ENCODE peak calls at places on chromosome 3, in four cellular contexts. I is tibial artery, M is endothelial cell, J is uterus. W is an unnamed sample.

GRCh38 chr3:183629546-183630301 is 5.7 kb upstream of the KLHL24 start:
- DNase-seq in M (no peak), I (no peak), J (no peak), W (no peak)

GRCh38 chr3:150589759-150590158 is 13.4 kb upstream of the SELENOT start:
- DNase-seq in I (no peak), J (no peak), M (no peak), W (no peak)

GRCh38 chr3:171827385-171827784 is 15.8 kb upstream of the TMEM212 start:
- DNase-seq in M (no peak), J (no peak), I (no peak), W (no peak)

GRCh38 chr3:10137178-10137577 is 4.4 kb upstream of the VHL start:
- DNase-seq in I (no peak), M (no peak), J (no peak), W (peak)

GRCh38 chr3:194775266-194775665 is 89.6 kb downstream of the FAM43A start:
- DNase-seq in M (no peak), I (no peak), J (no peak), W (no peak)

GRCh38 chr3:177463863-177464262 is 266.6 kb upstream of the TBL1XR1 start:
- DNase-seq in J (no peak), M (no peak), I (no peak), W (peak)

GRCh38 chr3:57397175-57398026 is 104.9 kb upstream of the ASB14 start:
- DNase-seq in J (peak), M (peak), I (no peak), W (peak)

GRCh38 chr3:187873843-187874242 is 128.6 kb upstream of the BCL6 start:
- DNase-seq in J (no peak), I (no peak), M (no peak), W (no peak)

GRCh38 chr3:72582211-72582878 is 265.9 kb downstream of the SHQ1 start:
- DNase-seq in M (no peak), J (no peak), I (no peak), W (no peak)

GRCh38 chr3:43534676-43535075 is 87.1 kb downstream of the ANO10 start:
- DNase-seq in M (no peak), J (no peak), I (no peak), W (no peak)

GRCh38 chr3:43048470-43048869 is 57.4 kb downstream of the POMGNT2 start:
- DNase-seq in J (no peak), M (no peak), I (no peak), W (no peak)

GRCh38 chr3:129271674-129272073 is 7.0 kb upstream of the HMCES start:
- DNase-seq in M (no peak), J (no peak), I (no peak), W (no peak)

GRCh38 chr3:43542328-43543043 is 79.3 kb downstream of the ANO10 start:
- DNase-seq in J (no peak), M (no peak), I (no peak), W (no peak)

GRCh38 chr3:19016846-19017245 is 131.5 kb upstream of the KCNH8 start:
- DNase-seq in M (no peak), I (no peak), J (no peak), W (no peak)

GRCh38 chr3:7015683-7016440 is 154.9 kb downstream of the GRM7 start:
- DNase-seq in J (no peak), I (no peak), M (no peak), W (no peak)

GRCh38 chr3:123773681-123774431 is 110.3 kb downstream of the MYLK start:
- DNase-seq in J (peak), M (no peak), I (peak), W (no peak)

GRCh38 chr3:50651875-50652529 is 22.7 kb upstream of the DOCK3 start:
- DNase-seq in I (no peak), M (no peak), J (no peak), W (no peak)

GRCh38 chr3:188830955-188831354 is 340.8 kb upstream of the TPRG1 start:
- DNase-seq in J (no peak), M (no peak), I (no peak), W (peak)

GRCh38 chr3:186354100-186354499 is 7.9 kb downstream of the DGKG start:
- DNase-seq in I (no peak), M (no peak), J (no peak), W (no peak)

GRCh38 chr3:71511037-71511436 is 72.5 kb downstream of the FOXP1 start:
- DNase-seq in M (no peak), I (no peak), J (no peak), W (peak)

GRCh38 chr3:177749836-177750235 is 552.6 kb upstream of the TBL1XR1 start:
- DNase-seq in I (no peak), M (no peak), J (no peak), W (no peak)

GRCh38 chr3:187739561-187740445 is 5.5 kb downstream of the BCL6 start:
- DNase-seq in J (peak), I (peak), M (peak), W (peak)

GRCh38 chr3:185582236-185582635 is 3.9 kb upstream of the SENP2 start:
- DNase-seq in I (no peak), J (no peak), M (no peak), W (no peak)

GRCh38 chr3:23696842-23697241 is 108.9 kb upstream of the UBE2E1 start:
- DNase-seq in M (no peak), I (no peak), J (no peak), W (peak)

GRCh38 chr3:24519368-24520100 is 24.9 kb upstream of the THRB start:
- DNase-seq in J (no peak), I (no peak), M (no peak), W (no peak)

GRCh38 chr3:182007441-182007840 is 295.7 kb downstream of the SOX2 start:
- DNase-seq in J (no peak), I (no peak), M (no peak), W (no peak)

GRCh38 chr3:190092250-190092649 is 28.4 kb downstream of the P3H2 start:
- DNase-seq in J (no peak), M (no peak), I (no peak), W (peak)

GRCh38 chr3:11919390-11919789 is 72.7 kb upstream of the TAMM41 start:
- DNase-seq in M (no peak), J (no peak), I (no peak), W (no peak)

GRCh38 chr3:622314-622713 is 425.8 kb downstream of the CHL1 start:
- DNase-seq in J (no peak), M (no peak), I (no peak), W (no peak)

GRCh38 chr3:33991673-33992072 is 193.2 kb downstream of the PDCD6IP start:
- DNase-seq in M (no peak), I (no peak), J (no peak), W (peak)

GRCh38 chr3:107855710-107856109 is 235.1 kb downstream of the CD47 start:
- DNase-seq in I (no peak), J (no peak), M (no peak), W (peak)

GRCh38 chr3:156677120-156677479 is 2.7 kb downstream of the TIPARP start:
- DNase-seq in I (no peak), M (no peak), J (no peak), W (no peak)

W was measured in iris pigment epithelial cell.